ENCODE peak calls at places on chromosomes 7 and 10, in four cellular contexts. V, A, B and E are unnamed samples.
A peak's percentile ranks its signal among the peaks of the same experiment; 100 is the strongest.

GRCh38 chr10:57015595-57016303 is 654.7 kb upstream of the ZWINT start:
- DNase-seq in V (no peak), A (no peak), B (no peak), E (no peak)

GRCh38 chr7:54331311-54331710 is 210.9 kb upstream of the VSTM2A start:
- DNase-seq in A (no peak), B (no peak), V (no peak), E (no peak)

GRCh38 chr10:33334839-33335549 is 527 bp upstream of the NRP1 start:
- DNase-seq in A (peak; percentile 71), V (peak; percentile 88), B (peak; percentile 87), E (peak; percentile 75)

GRCh38 chr7:27516415-27516814 is 146.3 kb downstream of the HIBADH start:
- DNase-seq in B (no peak), V (no peak), A (no peak), E (no peak)

GRCh38 chr10:122113161-122113944 is 124.4 kb downstream of the TACC2 start:
- DNase-seq in B (peak; percentile 68), A (peak; percentile 77), V (peak; percentile 77), E (peak; percentile 86)

GRCh38 chr7:19177269-19177668 is 32.0 kb upstream of the FERD3L start:
- DNase-seq in B (no peak), A (no peak), V (no peak), E (no peak)

GRCh38 chr10:97020452-97021400 is 165.0 kb downstream of the SLIT1 start:
- DNase-seq in V (no peak), A (no peak), B (no peak), E (no peak)

GRCh38 chr10:112376578-112376855 is 2.6 kb downstream of the ACSL5 start:
- DNase-seq in B (no peak), V (no peak), A (no peak), E (no peak)

GRCh38 chr10:70891636-70892035 is 3.3 kb upstream of the PCBD1 start:
- DNase-seq in B (no peak), V (no peak), A (no peak), E (no peak)

GRCh38 chr7:140607441-140607989 is 33.1 kb downstream of the DENND2A start:
- DNase-seq in A (peak; percentile 39), V (no peak), B (peak; percentile 91), E (peak; percentile 84)

GRCh38 chr10:65708057-65708456 is 1217.8 kb upstream of the LRRTM3 start:
- DNase-seq in V (no peak), B (no peak), A (no peak), E (no peak)

GRCh38 chr7:15508258-15508657 is 53.6 kb downstream of the AGMO start:
- DNase-seq in V (no peak), B (peak; percentile 30), A (no peak), E (no peak)

GRCh38 chr10:17981201-17981600 is 29.5 kb downstream of the SLC39A12 start:
- DNase-seq in V (no peak), B (no peak), A (no peak), E (no peak)

GRCh38 chr7:125173571-125173970 is 243.9 kb upstream of the POT1 start:
- DNase-seq in V (no peak), A (no peak), B (no peak), E (no peak)

GRCh38 chr10:1323951-1324350 is 267.8 kb downstream of the WDR37 start:
- DNase-seq in B (no peak), V (no peak), A (no peak), E (no peak)

GRCh38 chr10:97782455-97783228 is 10.8 kb upstream of the SFRP5 start:
- DNase-seq in A (no peak), V (no peak), B (no peak), E (no peak)

GRCh38 chr10:107487284-107487683 is 322.8 kb upstream of the SORCS1 start:
- DNase-seq in A (no peak), V (no peak), B (no peak), E (no peak)

GRCh38 chr7:104207348-104207730 is 474 bp downstream of the ORC5 start:
- DNase-seq in B (peak; percentile 12), V (peak; percentile 14), A (peak; percentile 20), E (no peak)

GRCh38 chr7:32262315-32262714 is 192.1 kb upstream of the PDE1C start:
- DNase-seq in A (no peak), V (no peak), B (no peak), E (no peak)

GRCh38 chr10:96285331-96285752 is 14.0 kb upstream of the BLNK start:
- DNase-seq in V (no peak), A (peak; percentile 76), B (no peak), E (no peak)

GRCh38 chr7:19928247-19928646 is 154.8 kb upstream of the TMEM196 start:
- DNase-seq in A (no peak), B (no peak), V (no peak), E (no peak)

GRCh38 chr7:116689787-116690186 is 17.8 kb downstream of the MET start:
- DNase-seq in B (no peak), V (no peak), A (no peak), E (no peak)

GRCh38 chr7:12287886-12288285 is 76.8 kb downstream of the TMEM106B start:
- DNase-seq in V (no peak), A (no peak), B (no peak), E (no peak)

GRCh38 chr7:81159402-81159801 is 240.6 kb upstream of the SEMA3C start:
- DNase-seq in A (no peak), V (peak; percentile 66), B (peak; percentile 68), E (no peak)

GRCh38 chr10:33304553-33304952 is 29.9 kb downstream of the NRP1 start:
- DNase-seq in B (no peak), A (no peak), V (no peak), E (no peak)

GRCh38 chr7:39950473-39951155 is 558 bp downstream of the CDK13 start:
- DNase-seq in A (peak; percentile 32), B (peak; percentile 40), V (no peak), E (no peak)

GRCh38 chr7:516606-517456 is 2.8 kb downstream of the PDGFA start:
- DNase-seq in A (peak; percentile 77), V (peak; percentile 64), B (peak; percentile 80), E (peak; percentile 82)

GRCh38 chr7:50608196-50608906 is 43.1 kb upstream of the DDC start:
- DNase-seq in A (peak; percentile 33), V (no peak), B (no peak), E (peak; percentile 50)

GRCh38 chr7:1994931-1995330 is 237.8 kb downstream of the MAD1L1 start:
- DNase-seq in V (no peak), A (no peak), B (no peak), E (no peak)

GRCh38 chr10:68137174-68137573 is 27.9 kb downstream of the MYPN start:
- DNase-seq in B (peak; percentile 42), A (no peak), V (no peak), E (no peak)

GRCh38 chr10:69489506-69490090 is 38.3 kb downstream of the TSPAN15 start:
- DNase-seq in V (no peak), A (no peak), B (no peak), E (no peak)

GRCh38 chr7:37108615-37109014 is 340.0 kb downstream of the ELMO1 start:
- DNase-seq in V (no peak), B (no peak), A (no peak), E (no peak)

GRCh38 chr7:21562385-21562784 is 19.5 kb downstream of the DNAH11 start:
- DNase-seq in B (no peak), V (no peak), A (no peak), E (no peak)

GRCh38 chr10:112919721-112920120 is 30.3 kb upstream of the TCF7L2 start:
- DNase-seq in B (peak; percentile 87), V (peak; percentile 41), A (no peak), E (no peak)

GRCh38 chr7:28754027-28754426 is 204.1 kb downstream of the TRIL start:
- DNase-seq in A (no peak), V (no peak), B (peak; percentile 85), E (no peak)

GRCh38 chr10:34864156-34865075 is 49.3 kb upstream of the PARD3 start:
- DNase-seq in B (no peak), V (no peak), A (no peak), E (no peak)
- H3K27ac ChIP-seq in B (no peak overlapping the region), V (no peak overlapping the region), A (peak overlapping the region; percentile 65), E (no peak overlapping the region)

GRCh38 chr10:125827133-125827532 is 3.8 kb downstream of the BCCIP start:
- DNase-seq in A (no peak), V (no peak), B (no peak), E (no peak)

GRCh38 chr10:125824736-125825135 is 1.4 kb downstream of the BCCIP start:
- DNase-seq in A (no peak), V (peak; percentile 24), B (peak; percentile 61), E (no peak)

GRCh38 chr10:125823663-125824251 is 411 bp downstream of the BCCIP start:
- DNase-seq in V (no peak), A (peak; percentile 25), B (peak; percentile 1), E (no peak)

GRCh38 chr10:125822878-125823662 is at the start of the genes BCCIP and UROS:
- DNase-seq in A (peak; percentile 91), B (peak; percentile 87), V (peak; percentile 93), E (peak; percentile 89)

GRCh38 chr10:125828311-125828710 is 5.0 kb downstream of the BCCIP start:
- DNase-seq in B (no peak), A (no peak), V (no peak), E (no peak)
- H3K4me3 ChIP-seq in B (no peak overlapping the region), A (no peak overlapping the region), V (no peak overlapping the region), E (no peak overlapping the region)

GRCh38 chr7:129613016-129613337 is 1.5 kb downstream of the NRF1 start:
- DNase-seq in V (no peak), A (no peak), B (no peak), E (no peak)
- TF ChIP-seq CTCF in V (no peak), A (no peak), B (no peak), E (no peak)

GRCh38 chr7:87173456-87173855 is 21.2 kb downstream of the DMTF1 start:
- DNase-seq in A (no peak), V (no peak), B (no peak), E (no peak)

GRCh38 chr7:87171282-87171934 is 19.2 kb downstream of the DMTF1 start:
- DNase-seq in A (no peak), B (no peak), V (no peak), E (no peak)

GRCh38 chr7:87170828-87171227 is 18.6 kb downstream of the DMTF1 start:
- DNase-seq in A (no peak), B (no peak), V (no peak), E (no peak)
- H3K27ac ChIP-seq in A (no peak overlapping the region), B (no peak overlapping the region), V (no peak overlapping the region), E (no peak overlapping the region)

DNA sequence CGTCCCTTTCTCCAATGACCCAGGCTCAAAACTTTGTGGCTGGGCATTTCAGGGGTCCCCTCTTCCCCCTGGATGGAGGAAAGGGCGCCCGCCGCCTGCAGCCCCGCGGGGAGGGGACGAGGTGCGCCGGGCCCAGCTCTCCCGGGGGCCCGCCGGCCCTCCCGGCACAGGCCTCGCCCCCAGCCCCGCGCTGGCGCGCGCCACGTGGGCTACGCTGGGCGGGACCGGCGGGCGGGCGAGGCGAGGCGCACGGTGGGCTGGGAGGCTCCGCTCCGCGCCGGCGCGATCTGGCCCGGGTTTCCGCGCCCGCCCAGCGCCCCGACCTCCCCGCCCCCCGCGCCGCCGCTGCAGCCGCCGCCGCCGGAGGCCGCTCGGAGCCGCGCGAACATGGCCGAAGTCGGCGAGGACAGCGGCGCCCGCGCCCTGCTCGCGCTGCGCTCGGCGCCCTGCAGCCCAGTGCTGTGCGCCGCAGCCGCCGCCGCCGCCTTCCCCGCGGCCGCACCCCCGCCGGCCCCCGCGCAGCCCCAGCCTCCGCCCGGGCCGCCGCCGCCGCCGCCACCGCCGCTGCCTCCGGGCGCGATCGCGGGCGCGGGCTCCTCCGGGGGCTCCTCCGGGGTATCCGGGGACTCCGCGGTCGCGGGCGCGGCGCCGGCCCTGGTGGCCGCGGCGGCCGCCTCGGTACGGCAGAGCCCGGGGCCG is at the start of gene FOXK1:
- DNase-seq in A (peak; percentile 67), B (peak; percentile 65), V (peak; percentile 72), E (no peak)
- H3K4me3 ChIP-seq in A (peak within 1 kb of the TSS; percentile 65), B (peak within 1 kb of the TSS; percentile 91), V (peak within 1 kb of the TSS; percentile 74), E (peak within 1 kb of the TSS; percentile 91)

GRCh38 chr10:22805304-22805703 is 90.9 kb upstream of the PIP4K2A start:
- DNase-seq in V (no peak), B (peak; percentile 58), A (no peak), E (no peak)
- TF ChIP-seq CTCF in V (no peak), B (peak; percentile 15), A (no peak), E (peak; percentile 21)